ENCODE peak calls at places on chromosomes 13 and 19, in seven cellular contexts. T is astrocyte of the spinal cord; Z is pancreas; M is stimulated activated CD4-positive, alpha-beta T cell treated with anti-CD3 and anti-CD28 coated beads, Interleukin-2, amount 100 ng/mL, for 4 hours; D is mucosa of descending colon; R is T-cell; P is C1 segment of cervical spinal cord. B is an unnamed sample.
A peak's percentile ranks its signal among the peaks of the same experiment; 100 is the strongest.

GRCh38 chr13:48184260-48184659 is 48.7 kb upstream of the ITM2B start:
- DNase-seq in T (no peak), D (no peak), M (no peak), Z (no peak), R (no peak), P (no peak), B (no peak)

GRCh38 chr19:12757544-12758274 is 6.1 kb downstream of the BEST2 start:
- DNase-seq in P (peak; percentile 59), Z (peak; percentile 88), M (no peak), T (peak; percentile 72), D (peak; percentile 81), R (peak; percentile 32), B (peak; percentile 77)

GRCh38 chr13:52371736-52372247 is 34.2 kb downstream of the THSD1 start:
- DNase-seq in Z (no peak), R (no peak), M (no peak), P (no peak), T (peak; percentile 70), D (no peak), B (peak; percentile 22)

GRCh38 chr13:82356667-82357066 is 1525.6 kb downstream of the SLITRK1 start:
- DNase-seq in T (peak; percentile 5), R (no peak), M (no peak), P (no peak), Z (no peak), D (no peak), B (peak; percentile 6)

GRCh38 chr19:48970923-48971395 is 5.8 kb downstream of the FTL start:
- DNase-seq in R (peak; percentile 77), T (peak; percentile 77), M (peak; percentile 72), P (peak; percentile 55), Z (peak; percentile 95), D (peak; percentile 85), B (peak; percentile 89)

GRCh38 chr13:20399961-20400360 is 125.7 kb downstream of the CRYL1 start:
- DNase-seq in P (no peak), R (no peak), D (no peak), Z (no peak), T (no peak), M (no peak), B (no peak)

GRCh38 chr13:49996166-49996915 is 501 bp upstream of the TRIM13 start:
- DNase-seq in T (peak; percentile 94), M (peak; percentile 81), P (peak; percentile 91), D (peak; percentile 96), Z (peak; percentile 94), R (peak; percentile 78), B (peak; percentile 94)

GRCh38 chr13:48456546-48456945 is 43.6 kb upstream of the LPAR6 start:
- DNase-seq in Z (no peak), D (no peak), T (no peak), R (no peak), P (no peak), M (no peak), B (no peak)

GRCh38 chr19:4916292-4917082 is 7.2 kb downstream of the UHRF1 start:
- DNase-seq in P (no peak), T (no peak), Z (peak; percentile 55), M (no peak), D (peak; percentile 35), R (peak; percentile 31), B (no peak)

GRCh38 chr19:18274303-18274775 is at the start of gene IQCN:
- DNase-seq in Z (no peak), D (peak; percentile 61), T (peak; percentile 51), R (no peak), P (peak; percentile 36), M (no peak), B (peak; percentile 85)

GRCh38 chr13:113973218-113974164 is at the start of gene C13orf46:
- DNase-seq in R (no peak), P (no peak), M (no peak), D (peak; percentile 21), T (no peak), Z (peak; percentile 49), B (no peak)

GRCh38 chr13:41029629-41030028 is 10.5 kb upstream of the ELF1 start:
- DNase-seq in P (no peak), R (no peak), Z (no peak), T (no peak), D (no peak), M (no peak), B (no peak)

GRCh38 chr19:5801796-5802616 is 2.9 kb upstream of the NRTN start:
- DNase-seq in Z (no peak), R (no peak), D (no peak), T (peak; percentile 13), M (no peak), P (no peak), B (peak; percentile 47)

GRCh38 chr19:53958168-53958571 is 4.6 kb upstream of the CACNG8 start:
- DNase-seq in Z (no peak), D (no peak), P (peak; percentile 12), T (no peak), R (no peak), M (no peak), B (no peak)

GRCh38 chr19:39126593-39127187 is 1.1 kb downstream of the PAK4 start:
- DNase-seq in P (no peak), Z (no peak), D (peak; percentile 84), M (no peak), T (peak; percentile 49), R (no peak), B (peak; percentile 23)

GRCh38 chr13:77599351-77599750 is 63.8 kb downstream of the SCEL start:
- DNase-seq in P (no peak), T (peak; percentile 22), R (no peak), D (no peak), M (no peak), Z (no peak), B (no peak)

GRCh38 chr19:45676851-45677263 is 8.8 kb downstream of the GIPR start:
- DNase-seq in M (peak; percentile 83), D (peak; percentile 75), P (no peak), Z (no peak), T (no peak), R (peak; percentile 41), B (no peak)

GRCh38 chr19:43503501-43504425 is 783 bp downstream of the PHLDB3 start:
- DNase-seq in R (peak; percentile 100), M (peak; percentile 99), Z (peak; percentile 99), P (peak; percentile 88), T (peak; percentile 90), D (peak; percentile 98), B (peak; percentile 93)

GRCh38 chr13:110759710-110760109 is 46.2 kb downstream of the ING1 start:
- DNase-seq in P (no peak), D (no peak), T (peak; percentile 32), R (no peak), Z (no peak), M (no peak), B (peak; percentile 25)